ENCODE peak calls at places on chromosomes 13 and 19, in four cellular contexts. T is fibroblast of lung, J is Caco-2, E is A549. K is an unnamed sample.

GRCh38 chr13:72062566-72062965 is 195.6 kb upstream of the DACH1 start:
- DNase-seq in T (no peak), J (no peak), E (no peak), K (peak; percentile 4)

GRCh38 chr13:80524447-80525215 is 183.7 kb upstream of the SPRY2 start:
- DNase-seq in T (peak; percentile 39), J (no peak), E (no peak), K (no peak)

GRCh38 chr19:5130371-5131030 is 161.6 kb downstream of the KDM4B start:
- DNase-seq in T (no peak), J (no peak), E (no peak), K (no peak)

GRCh38 chr19:44824758-44825157 is 15.9 kb downstream of the BCAM start:
- DNase-seq in T (no peak), J (no peak), E (no peak), K (no peak)

GRCh38 chr13:38430761-38431160 is 81.1 kb downstream of the UFM1 start:
- DNase-seq in T (no peak), J (no peak), E (no peak), K (no peak)

GRCh38 chr19:17352608-17353280 is 15.4 kb downstream of the GTPBP3 start:
- DNase-seq in T (no peak), J (no peak), E (no peak), K (no peak)

GRCh38 chr13:79986890-79987289 is 354.0 kb downstream of the SPRY2 start:
- DNase-seq in T (no peak), J (no peak), E (no peak), K (no peak)

GRCh38 chr13:97948041-97948440 is 5.4 kb upstream of the IPO5 start:
- DNase-seq in T (no peak), J (no peak), E (no peak), K (no peak)

GRCh38 chr19:51640371-51640770 is 6.3 kb downstream of the SIGLEC14 start:
- DNase-seq in T (no peak), J (no peak), E (no peak), K (no peak)

GRCh38 chr19:50723069-50723468 is at the start of gene CLEC11A:
- DNase-seq in T (peak; percentile 62), J (no peak), E (no peak), K (no peak)

GRCh38 chr19:883661-884211 is 9.3 kb downstream of the MED16 start:
- DNase-seq in T (no peak), J (peak; percentile 82), E (no peak), K (no peak)

GRCh38 chr19:2454962-2455409 is 1.8 kb downstream of the LMNB2 start:
- DNase-seq in T (no peak), J (no peak), E (no peak), K (no peak)

GRCh38 chr19:41956621-41957020 is 2.5 kb downstream of the RABAC1 start:
- DNase-seq in T (no peak), J (no peak), E (no peak), K (no peak)

GRCh38 chr13:110388141-110388943 is 81.3 kb downstream of the COL4A2 start:
- DNase-seq in T (peak; percentile 86), J (peak; percentile 38), E (no peak), K (no peak)

GRCh38 chr13:27001705-27002104 is 169.9 kb downstream of the USP12 start:
- DNase-seq in T (no peak), J (peak; percentile 27), E (no peak), K (no peak)

GRCh38 chr13:78102121-78102677 is 183.6 kb upstream of the EDNRB start:
- DNase-seq in T (peak; percentile 93), J (no peak), E (no peak), K (no peak)

GRCh38 chr19:13007292-13008045 is 12.2 kb downstream of the NFIX start:
- DNase-seq in T (peak; percentile 44), J (no peak), E (no peak), K (no peak)

GRCh38 chr19:8609210-8610040 is 1.1 kb downstream of the ADAMTS10 start:
- DNase-seq in T (peak; percentile 59), J (no peak), E (peak; percentile 44), K (peak; percentile 52)

GRCh38 chr19:19956431-19957075 is 55.8 kb downstream of the ZNF93 start:
- DNase-seq in T (no peak), J (no peak), E (no peak), K (no peak)

GRCh38 chr19:4183967-4184717 is 1.7 kb downstream of the ANKRD24 start:
- DNase-seq in T (no peak), J (no peak), E (no peak), K (no peak)

GRCh38 chr13:22461854-22462565 is 718.8 kb upstream of the SGCG start:
- DNase-seq in T (peak; percentile 72), J (no peak), E (no peak), K (no peak)

GRCh38 chr13:111474136-111475002 is 153.9 kb downstream of the TEX29 start:
- DNase-seq in T (peak; percentile 57), J (peak; percentile 57), E (peak; percentile 58), K (peak; percentile 84)

GRCh38 chr13:98476106-98476505 is 100.8 kb downstream of the STK24 start:
- DNase-seq in T (no peak), J (no peak), E (no peak), K (peak; percentile 19)

GRCh38 chr19:1082165-1082927 is 12.8 kb downstream of the POLR2E start:
- DNase-seq in T (no peak), J (peak; percentile 53), E (peak; percentile 50), K (no peak)

K was measured in H54.